ENCODE peak calls at places on chromosomes 4 and X, in four cellular contexts. J is dorsolateral prefrontal cortex, M is hepatocyte, T is psoas muscle. W is an unnamed sample.

GRCh38 chr4:16157609-16158503 is 68.4 kb downstream of the TAPT1 start:
- DNase-seq in J (no peak), T (no peak), M (no peak), W (no peak)

GRCh38 chr4:164935363-164935762 is 42.1 kb downstream of the TRIM61 start:
- DNase-seq in M (no peak), T (no peak), J (no peak), W (no peak)

GRCh38 chrX:11533211-11533651 is 132.5 kb downstream of the ARHGAP6 start:
- DNase-seq in J (no peak), T (no peak), M (peak), W (no peak)

GRCh38 chr4:52103314-52103713 is 52.2 kb downstream of the SPATA18 start:
- DNase-seq in J (no peak), T (no peak), M (peak), W (no peak)

GRCh38 chr4:103098746-103099421 is 750 bp downstream of the BDH2 start:
- DNase-seq in J (no peak), T (no peak), M (peak), W (no peak)

GRCh38 chrX:70485466-70485865 is 40.8 kb downstream of the DLG3 start:
- DNase-seq in M (no peak), T (no peak), J (no peak), W (no peak)

GRCh38 chr4:832108-832507 is 6.2 kb upstream of the CPLX1 start:
- DNase-seq in M (no peak), T (peak), J (no peak), W (no peak)

GRCh38 chr4:123107444-123108252 is 185.3 kb upstream of the NUDT6 start:
- DNase-seq in T (no peak), M (no peak), J (no peak), W (no peak)

GRCh38 chrX:25076941-25077500 is 61.3 kb upstream of the ARX start:
- DNase-seq in J (no peak), M (no peak), T (no peak), W (no peak)

GRCh38 chr4:95255396-95256107 is 293.2 kb downstream of the UNC5C start:
- DNase-seq in J (peak), M (peak), T (no peak), W (no peak)

GRCh38 chrX:96979766-96980165 is 96.1 kb downstream of the RPA4 start:
- DNase-seq in J (no peak), M (no peak), T (no peak), W (no peak)

GRCh38 chrX:39869846-39870601 is 227.7 kb downstream of the BCOR start:
- DNase-seq in M (no peak), J (no peak), T (no peak), W (no peak)

GRCh38 chrX:85052636-85053343 is 49.1 kb downstream of the APOOL start:
- DNase-seq in J (no peak), T (no peak), M (no peak), W (no peak)

GRCh38 chrX:68196939-68197791 is 236.1 kb downstream of the OPHN1 start:
- DNase-seq in T (no peak), M (peak), J (peak), W (peak)

GRCh38 chr4:88865466-88865865 is 167.8 kb upstream of the NAP1L5 start:
- DNase-seq in M (no peak), J (no peak), T (no peak), W (no peak)

GRCh38 chr4:8281519-8282133 is 12.1 kb downstream of the HTRA3 start:
- DNase-seq in M (no peak), T (peak), J (no peak), W (no peak)

GRCh38 chr4:84451546-84451945 is 47.5 kb downstream of the NKX6-1 start:
- DNase-seq in M (peak), T (no peak), J (no peak), W (no peak)

GRCh38 chrX:78650906-78651437 is 8.2 kb downstream of the RTL3 start:
- DNase-seq in J (no peak), M (no peak), T (no peak), W (no peak)

GRCh38 chr4:119598521-119598920 is 30.1 kb downstream of the PDE5A start:
- DNase-seq in J (no peak), M (no peak), T (no peak), W (no peak)

GRCh38 chrX:71533850-71534515 is 1.1 kb downstream of the OGT start:
- DNase-seq in T (peak), M (peak), J (peak), W (peak)

DNA sequence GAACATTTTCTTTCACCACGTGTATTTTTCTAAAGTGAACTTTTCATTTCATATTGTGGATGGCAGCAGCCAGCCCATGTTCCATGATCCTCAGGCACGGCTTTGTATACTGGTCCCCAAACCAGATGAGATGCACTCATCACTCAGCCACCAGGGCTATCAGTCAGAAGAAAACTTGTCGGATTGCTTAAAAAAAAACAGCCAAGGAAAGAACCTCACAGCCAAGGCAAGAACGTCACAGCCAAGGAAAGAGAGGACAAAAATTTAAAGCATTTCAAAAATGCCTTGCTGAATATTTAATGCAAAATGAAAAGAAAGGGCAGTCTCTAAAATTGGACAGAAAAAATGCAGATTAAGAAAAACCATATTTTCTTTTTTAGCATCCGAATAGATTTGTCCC is 333.3 kb downstream of the PDGFC start:
- DNase-seq in M (no peak), J (no peak), T (no peak), W (no peak)
- TF ChIP-seq CTCF in M (no peak), J (no peak), T (no peak), W (no peak)

DNA sequence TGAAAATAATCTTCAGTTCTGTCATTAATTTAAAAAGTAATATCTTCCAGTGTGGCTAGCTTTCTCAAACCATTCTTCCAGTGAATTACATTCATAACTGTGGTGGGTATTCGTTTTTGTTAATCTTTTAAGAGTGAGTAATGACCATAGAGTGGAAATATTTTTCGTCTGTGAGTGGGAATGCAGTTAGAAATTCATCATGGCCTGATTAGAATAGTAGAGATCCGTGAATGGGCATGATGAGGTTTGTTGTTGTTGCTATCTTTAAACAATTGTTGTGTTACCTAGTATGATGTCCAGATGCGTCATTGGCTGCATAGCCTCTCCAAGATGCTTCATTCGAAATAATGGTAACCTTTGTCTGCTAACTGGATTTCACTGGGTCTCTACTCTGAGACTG is 138.7 kb upstream of the SFRP2 start:
- DNase-seq in J (no peak), M (no peak), T (no peak), W (no peak)
- TF ChIP-seq CTCF in J (no peak), M (no peak), T (no peak), W (no peak)

GRCh38 chrX:128518508-128518907 is 466.3 kb upstream of the ACTRT1 start:
- DNase-seq in J (no peak), M (peak), T (no peak), W (no peak)
- TF ChIP-seq CTCF in J (peak), M (peak), T (no peak), W (peak)

GRCh38 chr4:152910521-152910920 is 25.6 kb upstream of the FHDC1 start:
- DNase-seq in M (no peak), T (no peak), J (no peak), W (no peak)
- TF ChIP-seq CTCF in M (no peak), T (no peak), J (no peak), W (peak)

GRCh38 chrX:46803140-46803539 is 33.7 kb upstream of the RP2 start:
- DNase-seq in T (no peak), J (no peak), M (no peak), W (no peak)
- TF ChIP-seq CTCF in T (no peak), J (no peak), M (peak), W (no peak)

GRCh38 chrX:140053841-140054240 is 88.5 kb upstream of the CXorf66 start:
- DNase-seq in T (no peak), M (no peak), J (no peak), W (no peak)

GRCh38 chrX:140050906-140051305 is 85.6 kb upstream of the CXorf66 start:
- DNase-seq in M (no peak), J (no peak), T (no peak), W (peak)
- TF ChIP-seq CTCF in M (peak), J (peak), T (no peak), W (peak)